ENCODE peak calls at places on chromosomes 4 and X, in ten cellular contexts. O is fibroblast of the conjunctiva, H is mesenchymal stem cell, F is MV-4-11, K is T-helper 2 cell, D is HS-27A, I is cardiac muscle cell, R is M059J, Y is COR-L47, L is substantia nigra. E is an unnamed sample.

GRCh38 chrX:130801901-130802300 is 101.1 kb downstream of the ENOX2 start:
- DNase-seq in I (no peak), H (no peak), R (no peak), D (no peak), O (no peak), F (no peak), L (no peak), K (no peak), Y (no peak), E (no peak)

GRCh38 chr4:6548201-6548881 is 26.6 kb upstream of the MAN2B2 start:
- DNase-seq in L (peak), O (peak), R (peak), D (no peak), I (peak), H (peak), K (no peak), F (peak), Y (peak), E (no peak)

GRCh38 chr4:36111180-36111579 is 133.1 kb downstream of the ARAP2 start:
- DNase-seq in O (peak), Y (peak), H (no peak), D (no peak), R (no peak), K (no peak), I (no peak), L (no peak), F (no peak), E (peak)

GRCh38 chr4:96170198-96170597 is 330.3 kb downstream of the PDHA2 start:
- DNase-seq in D (no peak), F (no peak), L (no peak), K (no peak), O (no peak), H (no peak), Y (no peak), R (no peak), I (no peak), E (no peak)

GRCh38 chrX:99857455-99857854 is 552.6 kb downstream of the PCDH19 start:
- DNase-seq in I (peak), F (no peak), L (no peak), D (no peak), K (no peak), Y (no peak), R (no peak), H (no peak), O (no peak), E (no peak)

GRCh38 chr4:184727430-184727829 is 6.5 kb downstream of the CENPU start:
- DNase-seq in I (no peak), Y (no peak), O (no peak), F (peak), D (no peak), H (no peak), L (no peak), K (no peak), R (no peak), E (no peak)

GRCh38 chr4:73230865-73231517 is 27.6 kb downstream of the ANKRD17 start:
- DNase-seq in D (no peak), I (no peak), R (no peak), Y (no peak), H (no peak), O (no peak), K (no peak), L (no peak), F (no peak), E (no peak)

GRCh38 chrX:110401142-110401541 is 42.5 kb downstream of the RTL9 start:
- DNase-seq in K (no peak), I (no peak), F (peak), R (no peak), L (no peak), H (no peak), D (no peak), O (no peak), Y (no peak), E (no peak)

GRCh38 chr4:13990596-13991589 is 363.4 kb upstream of the BOD1L1 start:
- DNase-seq in K (no peak), F (no peak), I (peak), O (no peak), H (peak), Y (no peak), D (peak), R (peak), L (no peak), E (no peak)

GRCh38 chr4:142519342-142519741 is 326.8 kb downstream of the INPP4B start:
- DNase-seq in R (no peak), O (no peak), H (no peak), D (no peak), L (no peak), Y (no peak), K (no peak), F (no peak), I (no peak), E (no peak)

GRCh38 chr4:22824091-22824490 is 131.4 kb downstream of the GBA3 start:
- DNase-seq in I (no peak), L (no peak), K (no peak), O (no peak), F (no peak), Y (no peak), D (no peak), R (no peak), H (no peak), E (no peak)

GRCh38 chrX:150148749-150149672 is 210.7 kb upstream of the EOLA2 start:
- DNase-seq in R (peak), F (no peak), Y (no peak), I (no peak), D (no peak), O (no peak), H (no peak), K (no peak), L (no peak), E (no peak)

GRCh38 chr4:3716876-3717235 is 49.3 kb upstream of the ADRA2C start:
- DNase-seq in F (no peak), Y (no peak), K (no peak), R (no peak), I (no peak), O (no peak), D (no peak), H (no peak), L (no peak), E (no peak)

GRCh38 chr4:19381068-19381467 is 870.6 kb upstream of the SLIT2 start:
- DNase-seq in O (peak), H (peak), I (no peak), K (no peak), R (peak), F (no peak), L (no peak), D (peak), Y (no peak), E (peak)

GRCh38 chrX:106168107-106168506 is at the start of gene PWWP3B:
- DNase-seq in F (no peak), R (no peak), L (no peak), I (peak), K (no peak), H (peak), Y (no peak), O (peak), D (no peak), E (no peak)

GRCh38 chr4:48011722-48012121 is 4.8 kb downstream of the CNGA1 start:
- DNase-seq in O (no peak), H (no peak), D (no peak), Y (no peak), F (no peak), L (no peak), R (no peak), K (no peak), I (no peak), E (no peak)

GRCh38 chrX:108641589-108642272 is 94.6 kb downstream of the IRS4 start:
- DNase-seq in L (no peak), Y (no peak), D (no peak), H (no peak), R (no peak), K (no peak), I (no peak), F (no peak), O (no peak), E (no peak)

GRCh38 chr4:125358453-125358852 is 43.7 kb downstream of the FAT4 start:
- DNase-seq in F (no peak), D (no peak), Y (no peak), K (no peak), I (no peak), R (no peak), H (no peak), L (no peak), O (no peak), E (no peak)

GRCh38 chr4:66855956-66856355 is 689.3 kb downstream of the CENPC start:
- DNase-seq in K (no peak), F (no peak), R (peak), Y (no peak), D (peak), O (no peak), L (no peak), I (no peak), H (no peak), E (no peak)

GRCh38 chr4:181143241-181143854 is 1099.9 kb upstream of the TENM3 start:
- DNase-seq in O (peak), F (peak), L (peak), R (peak), D (peak), I (peak), Y (peak), H (peak), K (peak), E (peak)

GRCh38 chrX:57573754-57574153 is 18.1 kb upstream of the ZXDB start:
- DNase-seq in H (peak), L (no peak), O (no peak), R (peak), F (peak), Y (no peak), I (peak), K (no peak), D (no peak), E (no peak)

GRCh38 chr4:1233641-1234277 is 15.2 kb downstream of the CTBP1 start:
- DNase-seq in Y (no peak), D (no peak), L (no peak), K (no peak), O (no peak), F (no peak), I (no peak), R (no peak), H (peak), E (no peak)

GRCh38 chr4:113209652-113210320 is 160.3 kb downstream of the ANK2 start:
- DNase-seq in O (no peak), L (no peak), D (no peak), H (peak), R (no peak), Y (no peak), I (no peak), K (no peak), F (no peak), E (no peak)

GRCh38 chrX:77442728-77443127 is 4.5 kb upstream of the FGF16 start:
- DNase-seq in H (peak), L (no peak), F (no peak), K (no peak), O (peak), D (peak), R (peak), I (no peak), Y (no peak), E (peak)

GRCh38 chr4:55549888-55550287 is 3.2 kb upstream of the CLOCK start:
- DNase-seq in R (peak), F (peak), H (peak), D (peak), K (no peak), L (no peak), O (no peak), I (no peak), Y (no peak), E (peak)

GRCh38 chrX:40094041-40094899 is 3.5 kb downstream of the BCOR start:
- DNase-seq in K (no peak), L (no peak), F (peak), R (no peak), I (peak), O (no peak), Y (peak), H (peak), D (no peak), E (no peak)

GRCh38 chr4:98645527-98645926 is 12.9 kb downstream of the TSPAN5 start:
- DNase-seq in F (peak), H (no peak), I (no peak), O (no peak), R (no peak), L (no peak), D (no peak), Y (no peak), K (no peak), E (no peak)

GRCh38 chrX:13647709-13648212 is 5.2 kb upstream of the TCEANC start:
- DNase-seq in F (peak), R (peak), D (peak), I (peak), H (peak), O (no peak), K (no peak), L (no peak), Y (peak), E (peak)

GRCh38 chr4:103499094-103499493 is 220.7 kb downstream of the TACR3 start:
- DNase-seq in R (no peak), F (no peak), H (peak), O (peak), K (no peak), I (no peak), D (no peak), L (no peak), Y (no peak), E (no peak)